ENCODE peak calls at places on chromosomes 16 and 17, in four cellular contexts. One of them, this sample, is unnamed.

GRCh38 chr17:892958-893357 is 86.6 kb downstream of the NXN start:
- DNase-seq in H9: no peak
- DNase-seq in IMR-90: no peak
- DNase-seq in H1: no peak
- DNase-seq in this sample: no peak

GRCh38 chr17:44601574-44602372 is 44.5 kb downstream of the FZD2 start:
- DNase-seq in H9: no peak
- DNase-seq in IMR-90: peak; percentile 60
- DNase-seq in H1: no peak
- DNase-seq in this sample: no peak

GRCh38 chr17:65362826-65363225 is 198.6 kb downstream of the AXIN2 start:
- DNase-seq in H9: no peak
- DNase-seq in IMR-90: peak; percentile 17
- DNase-seq in H1: no peak
- DNase-seq in this sample: no peak

GRCh38 chr16:68472581-68472980 is 24.3 kb upstream of the SMPD3 start:
- DNase-seq in H9: no peak
- DNase-seq in IMR-90: no peak
- DNase-seq in H1: no peak
- DNase-seq in this sample: no peak

GRCh38 chr16:74888888-74889287 is 96.0 kb downstream of the WDR59 start:
- DNase-seq in H9: no peak
- DNase-seq in IMR-90: no peak
- DNase-seq in H1: no peak
- DNase-seq in this sample: no peak

GRCh38 chr17:35743911-35744328 is 9.1 kb downstream of the GAS2L2 start:
- DNase-seq in H9: peak; percentile 75
- DNase-seq in IMR-90: peak; percentile 40
- DNase-seq in H1: peak; percentile 80
- DNase-seq in this sample: peak; percentile 68

GRCh38 chr17:48609754-48610281 is 999 bp downstream of the HOXB7 start:
- DNase-seq in H9: peak; percentile 67
- DNase-seq in IMR-90: no peak
- DNase-seq in H1: no peak
- DNase-seq in this sample: no peak

GRCh38 chr17:73452056-73452455 is 140.3 kb upstream of the CDC42EP4 start:
- DNase-seq in H9: no peak
- DNase-seq in IMR-90: no peak
- DNase-seq in H1: no peak
- DNase-seq in this sample: no peak

GRCh38 chr16:81604960-81605383 is 160.4 kb downstream of the CMIP start:
- DNase-seq in H9: no peak
- DNase-seq in IMR-90: peak; percentile 75
- DNase-seq in H1: no peak
- DNase-seq in this sample: no peak

GRCh38 chr16:12157510-12158093 is 181.1 kb downstream of the SNX29 start:
- DNase-seq in H9: no peak
- DNase-seq in IMR-90: peak; percentile 67
- DNase-seq in H1: no peak
- DNase-seq in this sample: peak; percentile 82

GRCh38 chr17:5416886-5417285 is 2.6 kb downstream of the NUP88 start:
- DNase-seq in H9: no peak
- DNase-seq in IMR-90: no peak
- DNase-seq in H1: no peak
- DNase-seq in this sample: no peak

GRCh38 chr16:72927199-72928088 is 120.5 kb downstream of the ZFHX3 start:
- DNase-seq in H9: no peak
- DNase-seq in IMR-90: peak; percentile 97
- DNase-seq in H1: no peak
- DNase-seq in this sample: no peak

GRCh38 chr17:63001689-63002394 is 35.8 kb downstream of the TANC2 start:
- DNase-seq in H9: no peak
- DNase-seq in IMR-90: no peak
- DNase-seq in H1: no peak
- DNase-seq in this sample: no peak

GRCh38 chr17:56593073-56593740 is at the start of gene NOG:
- DNase-seq in H9: peak; percentile 73
- DNase-seq in IMR-90: peak; percentile 54
- DNase-seq in H1: peak; percentile 73
- DNase-seq in this sample: peak; percentile 87

GRCh38 chr17:8430966-8431365 is 4.7 kb upstream of the NDEL1 start:
- DNase-seq in H9: no peak
- DNase-seq in IMR-90: peak; percentile 22
- DNase-seq in H1: no peak
- DNase-seq in this sample: no peak

GRCh38 chr16:67163164-67163902 is 1.2 kb upstream of the HSF4 start:
- DNase-seq in H9: no peak
- DNase-seq in IMR-90: peak; percentile 35
- DNase-seq in H1: peak; percentile 73
- DNase-seq in this sample: peak; percentile 60

GRCh38 chr17:75758131-75758905 is 6.7 kb downstream of the GALK1 start:
- DNase-seq in H9: peak; percentile 78
- DNase-seq in IMR-90: no peak
- DNase-seq in H1: no peak
- DNase-seq in this sample: peak; percentile 77

GRCh38 chr17:20073056-20073979 is 64.2 kb downstream of the SPECC1 start:
- DNase-seq in H9: no peak
- DNase-seq in IMR-90: peak; percentile 10
- DNase-seq in H1: no peak
- DNase-seq in this sample: no peak

GRCh38 chr16:68479271-68479670 is 31.0 kb upstream of the SMPD3 start:
- DNase-seq in H9: no peak
- DNase-seq in IMR-90: no peak
- DNase-seq in H1: no peak
- DNase-seq in this sample: no peak

GRCh38 chr17:34562387-34562786 is 17.0 kb upstream of the TMEM132E start:
- DNase-seq in H9: peak; percentile 69
- DNase-seq in IMR-90: no peak
- DNase-seq in H1: no peak
- DNase-seq in this sample: peak; percentile 55

DNA sequence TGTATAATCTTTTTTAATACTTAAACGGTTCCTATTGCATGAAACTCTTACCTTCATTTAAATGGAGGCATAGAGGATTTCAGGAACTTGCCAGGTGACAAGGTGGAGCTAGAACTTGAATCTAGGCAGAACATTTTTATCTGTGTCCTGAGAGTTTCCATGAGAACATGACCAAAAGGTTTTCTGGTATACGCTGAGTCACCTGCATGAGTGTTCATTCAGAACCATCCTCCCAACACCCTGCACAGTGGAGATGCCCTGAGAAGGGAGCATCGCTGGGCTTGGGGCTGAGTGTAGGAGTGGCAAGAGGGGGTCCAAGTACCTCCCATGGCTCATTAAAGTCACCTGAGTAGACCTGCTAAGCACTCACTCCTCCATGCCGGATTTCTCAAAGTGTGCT is 169.7 kb upstream of the CACNG5 start:
- DNase-seq in H9: no peak
- DNase-seq in IMR-90: peak; percentile 32
- DNase-seq in H1: no peak
- DNase-seq in this sample: no peak
- H3K56ac ChIP-seq in H9: no peak overlapping the region
- H3K56ac ChIP-seq in IMR-90: no peak overlapping the region
- H3K56ac ChIP-seq in H1: no peak overlapping the region
- H3K56ac ChIP-seq in this sample: no peak overlapping the region

GRCh38 chr16:77919761-77920415 is 102.5 kb upstream of the CLEC3A start:
- DNase-seq in H9: no peak
- DNase-seq in IMR-90: peak; percentile 20
- DNase-seq in H1: no peak
- DNase-seq in this sample: no peak

GRCh38 chr16:77920984-77921383 is 101.4 kb upstream of the CLEC3A start:
- DNase-seq in H9: no peak
- DNase-seq in IMR-90: no peak
- DNase-seq in H1: no peak
- DNase-seq in this sample: no peak

GRCh38 chr16:77918792-77919707 is 103.3 kb upstream of the CLEC3A start:
- DNase-seq in H9: no peak
- DNase-seq in IMR-90: peak; percentile 78
- DNase-seq in H1: no peak
- DNase-seq in this sample: no peak

DNA sequence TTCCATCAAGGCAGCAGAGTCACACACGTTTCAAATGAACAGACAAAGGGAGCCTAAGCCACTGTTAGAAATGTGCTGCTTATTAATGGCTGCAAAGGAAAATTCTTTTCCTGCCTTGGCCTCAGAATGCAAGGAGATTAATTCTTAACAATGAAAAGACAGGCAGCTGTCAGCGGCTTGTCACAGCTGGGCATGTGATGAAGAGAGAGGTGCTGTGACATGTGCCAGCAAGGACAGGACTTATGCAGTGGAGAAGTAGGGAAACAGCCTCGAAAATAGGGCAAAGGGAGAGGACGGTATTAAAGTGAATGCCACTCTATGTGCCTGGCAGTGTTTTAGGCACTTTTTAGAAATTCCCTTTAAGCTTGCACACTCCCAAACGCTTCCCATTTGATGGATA is 100.0 kb upstream of the CLEC3A start:
- DNase-seq in H9: no peak
- DNase-seq in IMR-90: no peak
- DNase-seq in H1: no peak
- DNase-seq in this sample: no peak
- H3K27me3 ChIP-seq in H9: no peaks in the 10 kb centered on the region
- H3K27me3 ChIP-seq in IMR-90: no peaks in the 10 kb centered on the region
- H3K27me3 ChIP-seq in H1: no peaks in the 10 kb centered on the region
- H3K27me3 ChIP-seq in this sample: no peaks in the 10 kb centered on the region

GRCh38 chr16:1458336-1458976 is 14.1 kb upstream of the CCDC154 start:
- DNase-seq in H9: no peak
- DNase-seq in IMR-90: peak; percentile 41
- DNase-seq in H1: peak; percentile 39
- DNase-seq in this sample: no peak

GRCh38 chr16:1458977-1459341 is 14.6 kb upstream of the CCDC154 start:
- DNase-seq in H9: no peak
- DNase-seq in IMR-90: no peak
- DNase-seq in H1: peak; percentile 17
- DNase-seq in this sample: no peak

GRCh38 chr16:1460602-1461138 is 14.2 kb downstream of the CLCN7 start:
- DNase-seq in H9: no peak
- DNase-seq in IMR-90: no peak
- DNase-seq in H1: no peak
- DNase-seq in this sample: no peak

GRCh38 chr16:1461146-1461545 is 13.7 kb downstream of the CLCN7 start:
- DNase-seq in H9: no peak
- DNase-seq in IMR-90: no peak
- DNase-seq in H1: no peak
- DNase-seq in this sample: no peak

DNA sequence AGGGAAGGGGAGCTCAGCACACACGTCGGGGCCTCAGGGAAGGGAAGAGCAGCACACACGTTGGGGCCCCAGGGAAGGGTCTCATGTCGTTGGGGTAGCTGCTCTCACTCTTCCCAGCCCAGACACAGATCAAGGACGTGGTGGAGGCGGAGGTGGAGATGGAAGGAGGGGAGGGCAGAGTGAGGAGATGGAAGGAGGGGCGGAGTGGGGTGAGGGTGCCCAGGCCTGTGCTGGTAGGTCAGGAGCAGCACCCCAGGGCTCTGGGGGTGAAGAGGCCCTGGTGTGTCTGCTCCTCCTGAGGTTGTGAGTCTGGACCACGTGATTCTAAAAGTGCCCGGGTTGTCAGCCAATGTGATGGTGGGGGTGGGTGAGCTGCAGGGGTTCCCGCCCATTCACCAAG is 14.9 kb downstream of the CLCN7 start:
- DNase-seq in H9: no peak
- DNase-seq in IMR-90: no peak
- DNase-seq in H1: peak; percentile 19
- DNase-seq in this sample: no peak
- H3K56ac ChIP-seq in H9: no peak overlapping the region
- H3K56ac ChIP-seq in IMR-90: no peak overlapping the region
- H3K56ac ChIP-seq in H1: no peak overlapping the region
- H3K56ac ChIP-seq in this sample: no peak overlapping the region

DNA sequence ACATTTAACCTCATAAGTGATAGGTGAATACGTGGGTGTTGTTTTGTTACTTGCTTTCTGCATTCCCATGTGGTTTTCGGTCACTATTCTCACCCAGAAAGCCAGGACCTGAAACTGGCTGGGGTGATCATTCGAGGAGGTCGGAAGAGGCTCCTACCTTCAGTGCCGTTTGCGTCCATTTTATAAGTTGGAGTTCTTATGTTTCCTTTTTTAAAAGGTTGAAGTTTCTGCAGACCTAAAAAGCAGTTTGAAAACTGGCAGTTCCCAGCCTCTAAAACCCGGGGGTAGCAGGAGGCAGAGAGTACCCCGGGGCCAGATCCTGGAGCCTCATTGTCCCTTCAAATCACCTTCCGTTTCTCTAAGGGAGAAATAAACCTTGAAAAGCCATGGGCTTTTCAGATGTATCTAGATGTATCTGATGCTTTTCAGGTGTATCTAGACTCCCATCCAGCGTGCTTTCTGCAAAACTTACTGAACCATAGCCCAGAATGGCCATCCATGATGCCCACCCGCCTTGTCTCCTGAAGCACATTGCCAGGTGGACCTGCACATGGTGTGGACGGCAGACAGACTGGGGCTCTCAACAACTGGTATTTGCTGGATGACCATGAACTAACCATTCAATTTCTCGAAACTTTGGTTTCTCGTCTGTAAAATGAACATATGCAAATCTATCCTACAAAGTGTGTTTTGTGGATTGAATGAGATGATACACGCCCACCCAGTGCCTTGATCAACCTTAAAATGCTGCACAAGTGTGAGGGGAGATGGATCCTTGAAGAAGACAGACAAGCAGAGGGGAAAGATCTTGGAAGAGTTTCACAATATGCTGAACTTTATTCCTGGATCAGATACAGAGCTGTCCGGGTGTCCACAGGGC is 1.3 kb downstream of the NLRC5 start:
- DNase-seq in H9: no peak
- DNase-seq in IMR-90: no peak
- DNase-seq in H1: no peak
- DNase-seq in this sample: no peak
- H3K27me3 ChIP-seq in H9: peaks cover 6% of the 10 kb centered on the region
- H3K27me3 ChIP-seq in IMR-90: no peaks in the 10 kb centered on the region
- H3K27me3 ChIP-seq in H1: peaks cover 25% of the 10 kb centered on the region
- H3K27me3 ChIP-seq in this sample: peaks cover 8% of the 10 kb centered on the region

GRCh38 chr17:39763046-39763800 is 25.5 kb downstream of the GRB7 start:
- DNase-seq in H9: no peak
- DNase-seq in IMR-90: peak; percentile 35
- DNase-seq in H1: no peak
- DNase-seq in this sample: no peak

GRCh38 chr17:39769974-39770587 is 32.3 kb downstream of the GRB7 start:
- DNase-seq in H9: no peak
- DNase-seq in IMR-90: peak; percentile 32
- DNase-seq in H1: no peak
- DNase-seq in this sample: no peak

GRCh38 chr17:39765159-39765558 is 27.4 kb downstream of the GRB7 start:
- DNase-seq in H9: no peak
- DNase-seq in IMR-90: no peak
- DNase-seq in H1: no peak
- DNase-seq in this sample: no peak

GRCh38 chr17:39765766-39766165 is 28.0 kb downstream of the GRB7 start:
- DNase-seq in H9: no peak
- DNase-seq in IMR-90: no peak
- DNase-seq in H1: no peak
- DNase-seq in this sample: no peak

GRCh38 chr17:39767147-39767546 is 29.4 kb downstream of the GRB7 start:
- DNase-seq in H9: no peak
- DNase-seq in IMR-90: no peak
- DNase-seq in H1: no peak
- DNase-seq in this sample: no peak
- H3K56ac ChIP-seq in H9: no peak overlapping the region
- H3K56ac ChIP-seq in IMR-90: no peak overlapping the region
- H3K56ac ChIP-seq in H1: no peak overlapping the region
- H3K56ac ChIP-seq in this sample: no peak overlapping the region